ENCODE peak calls at places on chromosome 2, in six cellular contexts. H, M, G, Y, L and W are unnamed samples.

GRCh38 chr2:211867845-211868361 is 670.7 kb downstream of the ERBB4 start:
- DNase-seq in L (no peak), H (no peak), G (no peak), M (no peak), Y (no peak), W (no peak)

GRCh38 chr2:225002656-225003045 is 39.6 kb downstream of the DOCK10 start:
- DNase-seq in H (no peak), Y (peak; percentile 14), G (no peak), L (no peak), M (peak; percentile 13), W (no peak)

GRCh38 chr2:25103287-25103871 is 61.5 kb downstream of the EFR3B start:
- DNase-seq in H (no peak), M (no peak), G (peak; percentile 68), L (no peak), Y (no peak), W (no peak)

GRCh38 chr2:216551234-216551633 is 52.6 kb downstream of the RPL37A start:
- DNase-seq in M (no peak), H (no peak), Y (no peak), L (no peak), G (no peak), W (no peak)

GRCh38 chr2:177908182-177908581 is 164.4 kb downstream of the PDE11A start:
- DNase-seq in H (no peak), L (no peak), Y (no peak), M (no peak), G (no peak), W (no peak)

GRCh38 chr2:80579756-80580155 is 275.2 kb upstream of the LRRTM1 start:
- DNase-seq in M (no peak), Y (no peak), H (no peak), L (no peak), G (no peak), W (no peak)

GRCh38 chr2:113700186-113700841 is 56.1 kb downstream of the SLC35F5 start:
- DNase-seq in H (peak; percentile 39), M (peak; percentile 7), G (no peak), L (peak; percentile 12), Y (peak; percentile 18), W (no peak)

GRCh38 chr2:232502901-232503791 is 15.5 kb upstream of the ECEL1 start:
- DNase-seq in Y (peak; percentile 13), G (no peak), M (peak; percentile 22), L (peak; percentile 45), H (no peak), W (no peak)

GRCh38 chr2:169815849-169816248 is 8.9 kb downstream of the METTL5 start:
- DNase-seq in L (no peak), G (peak; percentile 73), M (no peak), Y (no peak), H (no peak), W (no peak)

GRCh38 chr2:235597081-235597615 is 103.3 kb downstream of the AGAP1 start:
- DNase-seq in L (no peak), H (no peak), G (no peak), M (no peak), Y (no peak), W (no peak)

GRCh38 chr2:21793461-21793860 is 669.7 kb downstream of the TDRD15 start:
- DNase-seq in M (no peak), Y (no peak), L (no peak), G (no peak), H (no peak), W (no peak)

GRCh38 chr2:152222975-152223638 is 47.5 kb upstream of the STAM2 start:
- DNase-seq in G (peak; percentile 34), M (no peak), H (no peak), Y (no peak), L (no peak), W (no peak)

GRCh38 chr2:119491776-119492525 is 32.3 kb downstream of the SCTR start:
- DNase-seq in H (no peak), G (no peak), Y (no peak), L (no peak), M (no peak), W (peak; percentile 54)

GRCh38 chr2:241475267-241475666 is 33.1 kb downstream of the STK25 start:
- DNase-seq in H (no peak), L (no peak), M (no peak), Y (no peak), G (no peak), W (no peak)

GRCh38 chr2:13681936-13682335 is 950.6 kb upstream of the LRATD1 start:
- DNase-seq in G (no peak), Y (no peak), H (no peak), L (no peak), M (no peak), W (no peak)

GRCh38 chr2:36625304-36625703 is 27.3 kb upstream of the FEZ2 start:
- DNase-seq in M (no peak), L (no peak), Y (no peak), G (no peak), H (no peak), W (no peak)

GRCh38 chr2:132623096-132623839 is 46.7 kb downstream of the LYPD1 start:
- DNase-seq in H (no peak), Y (no peak), M (no peak), G (peak; percentile 60), L (no peak), W (no peak)

GRCh38 chr2:9375857-9376428 is 47.4 kb downstream of the ITGB1BP1 start:
- DNase-seq in G (no peak), M (no peak), L (no peak), H (no peak), Y (no peak), W (no peak)

GRCh38 chr2:233015048-233015645 is 2.1 kb upstream of the NGEF start:
- DNase-seq in Y (no peak), G (no peak), M (no peak), L (no peak), H (no peak), W (no peak)

GRCh38 chr2:237572021-237572741 is 5.8 kb downstream of the PRLH start:
- DNase-seq in H (peak; percentile 87), M (peak; percentile 70), Y (peak; percentile 67), G (peak; percentile 88), L (peak; percentile 78), W (peak; percentile 72)

GRCh38 chr2:67559156-67559555 is 162.0 kb downstream of the ETAA1 start:
- DNase-seq in H (no peak), Y (no peak), L (no peak), M (no peak), G (no peak), W (no peak)

GRCh38 chr2:65129276-65129612 is 662 bp downstream of the RAB1A start:
- DNase-seq in H (no peak), Y (no peak), M (no peak), G (no peak), L (peak; percentile 8), W (no peak)

GRCh38 chr2:158412206-158412605 is 44.3 kb downstream of the CCDC148 start:
- DNase-seq in G (no peak), Y (no peak), L (no peak), H (no peak), M (no peak), W (no peak)

GRCh38 chr2:88097192-88097591 is 29.6 kb downstream of the SMYD1 start:
- DNase-seq in M (no peak), G (no peak), Y (no peak), H (no peak), L (no peak), W (no peak)

GRCh38 chr2:128395640-128396499 is 77.2 kb upstream of the HS6ST1 start:
- DNase-seq in G (no peak), L (no peak), H (no peak), M (no peak), Y (no peak), W (no peak)

GRCh38 chr2:37456479-37456878 is 112.0 kb downstream of the QPCT start:
- DNase-seq in Y (peak; percentile 46), L (peak; percentile 9), G (no peak), H (no peak), M (peak; percentile 54), W (no peak)

GRCh38 chr2:121185571-121186074 is 99.4 kb downstream of the TFCP2L1 start:
- DNase-seq in M (no peak), Y (no peak), L (no peak), G (no peak), H (no peak), W (no peak)

GRCh38 chr2:189841019-189841418 is 56.8 kb downstream of the PMS1 start:
- DNase-seq in L (no peak), H (no peak), G (no peak), M (no peak), Y (no peak), W (no peak)

GRCh38 chr2:159562248-159562647 is 54.1 kb downstream of the BAZ2B start:
- DNase-seq in M (no peak), L (no peak), Y (no peak), H (no peak), G (no peak), W (no peak)

GRCh38 chr2:28193552-28194383 is 198.9 kb upstream of the FOSL2 start:
- DNase-seq in M (no peak), H (no peak), Y (no peak), L (no peak), G (no peak), W (no peak)

GRCh38 chr2:28527196-28527595 is 31.3 kb downstream of the PLB1 start:
- DNase-seq in G (no peak), L (no peak), H (no peak), Y (no peak), M (no peak), W (no peak)

GRCh38 chr2:96839288-96839874 is 4.4 kb downstream of the ANKRD23 start:
- DNase-seq in H (peak; percentile 75), L (peak; percentile 66), G (no peak), M (peak; percentile 81), Y (peak; percentile 84), W (no peak)

GRCh38 chr2:60885683-60886082 is 4.3 kb downstream of the REL start:
- DNase-seq in H (no peak), L (no peak), G (no peak), M (no peak), Y (no peak), W (no peak)

GRCh38 chr2:144836635-144837350 is 316.9 kb upstream of the ZEB2 start:
- DNase-seq in Y (no peak), M (no peak), G (no peak), L (no peak), H (no peak), W (no peak)

GRCh38 chr2:47651296-47651695 is 131.6 kb upstream of the MSH6 start:
- DNase-seq in Y (no peak), G (no peak), M (no peak), L (no peak), H (no peak), W (no peak)

GRCh38 chr2:105919191-105919811 is 174.6 kb downstream of the NCK2 start:
- DNase-seq in M (no peak), G (no peak), L (no peak), H (no peak), Y (no peak), W (no peak)

GRCh38 chr2:24972315-24972958 is 682 bp upstream of the DNAJC27 start:
- DNase-seq in Y (peak; percentile 19), L (no peak), H (peak; percentile 7), M (peak; percentile 24), G (no peak), W (no peak)